ENCODE peak calls at places on chromosomes 12 and 14, in seven cellular contexts. N is cardiac muscle cell, T is choroid plexus epithelial cell, X is colonic mucosa, Q is GM10248, V is endothelial cell, Y is D721Med. L is an unnamed sample.

GRCh38 chr14:63910593-63911363 is 58.0 kb downstream of the SYNE2 start:
- DNase-seq in N (no peak), T (no peak), X (no peak), Q (peak), V (no peak), Y (no peak), L (no peak)

GRCh38 chr12:22046968-22047390 is 961 bp downstream of the CMAS start:
- DNase-seq in N (no peak), T (peak), X (no peak), Q (no peak), V (no peak), Y (no peak), L (no peak)

GRCh38 chr14:33452982-33453381 is 497.9 kb downstream of the EGLN3 start:
- DNase-seq in N (no peak), T (no peak), X (no peak), Q (no peak), V (no peak), Y (no peak), L (no peak)

GRCh38 chr14:51401272-51401671 is 161.2 kb downstream of the TMX1 start:
- DNase-seq in N (no peak), T (peak), X (no peak), Q (no peak), V (no peak), Y (no peak), L (no peak)

GRCh38 chr12:64673490-64674169 is 63.3 kb downstream of the RASSF3 start:
- DNase-seq in N (no peak), T (peak), X (no peak), Q (no peak), V (no peak), Y (no peak), L (no peak)

GRCh38 chr12:63400746-63401145 is 249.7 kb upstream of the AVPR1A start:
- DNase-seq in N (no peak), T (peak), X (peak), Q (no peak), V (no peak), Y (no peak), L (no peak)

GRCh38 chr14:68668531-68668930 is 124.3 kb downstream of the ZFP36L1 start:
- DNase-seq in N (no peak), T (no peak), X (no peak), Q (no peak), V (no peak), Y (no peak), L (no peak)

GRCh38 chr14:30349515-30349914 is 209.4 kb upstream of the G2E3 start:
- DNase-seq in N (peak), T (no peak), X (no peak), Q (no peak), V (no peak), Y (no peak), L (no peak)

GRCh38 chr12:46260153-46260912 is 8.5 kb downstream of the SLC38A1 start:
- DNase-seq in N (peak), T (peak), X (no peak), Q (no peak), V (no peak), Y (no peak), L (no peak)

GRCh38 chr12:51591020-51591901 is at the start of gene SCN8A:
- DNase-seq in N (peak), T (no peak), X (peak), Q (peak), V (peak), Y (peak), L (peak)

GRCh38 chr14:31173120-31173837 is 34.3 kb downstream of the HECTD1 start:
- DNase-seq in N (no peak), T (no peak), X (no peak), Q (no peak), V (no peak), Y (no peak), L (no peak)

GRCh38 chr12:113818278-113818677 is 147.8 kb downstream of the RBM19 start:
- DNase-seq in N (no peak), T (no peak), X (no peak), Q (no peak), V (no peak), Y (no peak), L (no peak)

GRCh38 chr14:76268013-76268376 is 107.9 kb upstream of the ESRRB start:
- DNase-seq in N (no peak), T (no peak), X (no peak), Q (no peak), V (no peak), Y (no peak), L (no peak)

GRCh38 chr14:92792885-92793284 is 1.2 kb upstream of the GOLGA5 start:
- DNase-seq in N (no peak), T (peak), X (no peak), Q (no peak), V (no peak), Y (no peak), L (no peak)

GRCh38 chr12:23337213-23337612 is 612.3 kb downstream of the SOX5 start:
- DNase-seq in N (no peak), T (no peak), X (no peak), Q (no peak), V (no peak), Y (no peak), L (no peak)
- TF ChIP-seq CTCF in N (no peak), T (no peak), X (no peak), Q (peak), V (no peak), Y (no peak), L (no peak)

DNA sequence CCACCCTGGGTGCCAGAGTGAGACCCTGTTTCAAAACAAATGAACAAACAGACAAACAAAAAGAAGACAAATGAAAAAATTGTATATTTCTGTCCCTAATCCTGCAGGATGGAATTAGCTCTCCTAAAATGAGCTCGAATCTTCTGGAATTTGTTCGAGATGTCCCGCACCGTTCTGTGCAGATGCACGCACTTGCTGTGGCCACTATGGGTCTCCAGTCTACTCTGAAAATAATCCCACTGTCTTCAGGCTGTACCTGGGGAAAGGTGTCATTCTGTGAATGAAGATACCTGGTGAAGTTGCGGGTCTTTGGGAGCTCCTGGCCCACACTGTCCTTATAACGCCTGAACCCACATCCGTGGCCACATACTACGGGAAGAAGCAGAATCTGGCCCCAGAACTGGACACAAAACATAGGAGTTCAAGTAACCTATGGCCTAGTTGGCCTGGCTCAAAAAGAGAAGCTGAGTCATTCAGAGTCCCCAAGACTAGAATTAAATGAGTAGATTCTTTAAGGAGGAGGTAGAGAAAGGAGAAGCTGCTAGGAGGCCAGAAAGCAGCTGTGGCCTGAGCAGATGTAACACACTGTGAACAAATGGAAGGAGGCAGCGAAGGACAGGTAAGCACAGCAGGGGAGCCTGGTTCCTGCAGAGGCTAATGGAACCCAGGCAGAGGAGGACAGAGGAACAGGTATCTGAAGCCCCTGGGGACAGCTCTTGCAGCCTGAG is 108.6 kb downstream of the FOXN3 start:
- DNase-seq in N (no peak), T (peak), X (no peak), Q (peak), V (no peak), Y (no peak), L (no peak)
- TF ChIP-seq CTCF in N (no peak), T (no peak), X (no peak), Q (peak), V (no peak), Y (no peak), L (no peak)

GRCh38 chr12:126667340-126667739 is 1599.6 kb upstream of the TMEM132C start:
- DNase-seq in N (no peak), T (peak), X (no peak), Q (no peak), V (no peak), Y (no peak), L (no peak)

GRCh38 chr12:126668961-126669360 is 1598.0 kb upstream of the TMEM132C start:
- DNase-seq in N (no peak), T (peak), X (no peak), Q (no peak), V (no peak), Y (no peak), L (no peak)

GRCh38 chr12:126668538-126668937 is 1598.4 kb upstream of the TMEM132C start:
- DNase-seq in N (no peak), T (peak), X (no peak), Q (no peak), V (no peak), Y (no peak), L (no peak)

DNA sequence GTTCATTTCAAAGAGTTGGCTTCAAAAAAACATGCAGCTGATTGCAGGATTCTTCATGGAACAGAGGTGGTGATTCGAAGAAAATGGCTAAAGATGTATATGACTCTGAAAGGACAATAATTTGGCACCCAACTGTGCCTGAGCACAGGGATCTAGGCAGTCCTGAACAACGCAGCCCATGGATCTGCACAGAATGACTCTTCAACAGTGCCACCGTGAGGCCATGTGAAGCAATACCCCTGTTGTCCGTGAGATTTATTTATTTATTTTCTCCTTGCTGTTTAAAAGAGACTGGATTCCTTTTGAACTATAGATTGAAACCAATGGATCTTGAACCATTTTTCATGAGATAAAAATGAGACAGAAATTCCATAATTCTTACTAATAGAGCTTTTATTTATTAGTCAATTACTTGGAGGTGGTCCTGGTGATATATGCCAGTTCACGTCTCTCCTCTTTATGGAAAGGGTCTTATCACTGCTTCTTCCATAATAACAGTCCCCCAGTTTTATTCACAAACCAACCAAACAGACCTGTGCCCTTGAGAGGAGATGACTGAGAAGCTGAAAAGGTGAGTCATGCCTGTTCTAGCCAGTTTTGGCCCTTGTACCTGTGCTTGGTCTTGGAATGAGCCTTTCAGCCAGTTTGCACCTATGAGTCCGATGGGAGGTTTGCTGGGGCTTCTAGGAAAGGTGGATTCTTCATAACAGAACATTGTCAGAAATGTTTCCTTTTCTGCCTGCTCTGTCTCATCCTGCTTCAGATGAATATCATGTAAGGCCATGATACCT is 1598.3 kb downstream of the AACS start:
- DNase-seq in N (peak), T (peak), X (no peak), Q (no peak), V (no peak), Y (no peak), L (no peak)
- TF ChIP-seq CTCF in N (no peak), T (peak), X (no peak), Q (no peak), V (no peak), Y (peak), L (no peak)

DNA sequence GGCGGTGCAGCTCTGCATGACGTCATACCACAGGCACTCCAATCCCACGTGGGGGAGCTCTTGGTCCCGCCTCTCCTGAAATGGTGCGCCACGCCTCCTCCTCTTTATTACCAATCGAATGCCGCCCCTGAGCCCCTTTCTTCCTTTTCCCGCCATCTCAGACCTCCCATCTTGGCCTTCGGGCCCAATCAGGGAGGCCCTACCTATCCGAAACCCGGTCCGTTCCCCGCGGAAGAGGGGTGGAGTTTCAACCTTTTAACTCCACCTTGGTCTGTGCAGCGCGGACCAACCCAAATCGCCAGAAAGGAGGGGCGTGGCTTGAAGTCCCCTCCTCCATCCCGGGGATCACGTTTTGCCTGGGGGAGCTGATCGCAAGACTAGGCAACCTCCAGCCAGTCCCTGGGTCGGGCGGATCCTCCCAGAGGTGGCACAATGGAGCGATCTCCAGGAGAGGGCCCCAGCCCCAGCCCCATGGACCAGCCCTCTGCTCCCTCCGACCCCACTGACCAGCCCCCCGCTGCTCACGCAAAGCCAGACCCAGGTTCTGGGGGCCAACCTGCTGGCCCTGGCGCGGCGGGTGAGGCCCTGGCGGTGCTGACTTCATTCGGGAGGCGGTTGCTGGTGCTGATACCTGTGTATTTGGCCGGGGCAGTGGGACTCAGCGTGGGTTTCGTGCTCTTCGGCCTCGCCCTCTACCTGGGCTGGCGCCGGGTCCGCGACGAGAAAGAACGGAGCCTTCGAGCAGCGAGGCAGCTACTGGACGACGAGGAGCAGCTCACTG is at the start of gene ESYT1:
- DNase-seq in N (peak), T (peak), X (peak), Q (peak), V (peak), Y (peak), L (peak)
- TF ChIP-seq CTCF in N (no peak), T (peak), X (no peak), Q (no peak), V (no peak), Y (no peak), L (no peak)

GRCh38 chr12:77161944-77162343 is 96.6 kb upstream of the E2F7 start:
- DNase-seq in N (no peak), T (no peak), X (no peak), Q (no peak), V (no peak), Y (peak), L (no peak)

GRCh38 chr12:77163068-77163810 is 97.9 kb upstream of the E2F7 start:
- DNase-seq in N (no peak), T (no peak), X (no peak), Q (no peak), V (no peak), Y (no peak), L (no peak)

GRCh38 chr12:77166711-77167110 is 101.3 kb upstream of the E2F7 start:
- DNase-seq in N (no peak), T (no peak), X (no peak), Q (no peak), V (no peak), Y (no peak), L (no peak)

DNA sequence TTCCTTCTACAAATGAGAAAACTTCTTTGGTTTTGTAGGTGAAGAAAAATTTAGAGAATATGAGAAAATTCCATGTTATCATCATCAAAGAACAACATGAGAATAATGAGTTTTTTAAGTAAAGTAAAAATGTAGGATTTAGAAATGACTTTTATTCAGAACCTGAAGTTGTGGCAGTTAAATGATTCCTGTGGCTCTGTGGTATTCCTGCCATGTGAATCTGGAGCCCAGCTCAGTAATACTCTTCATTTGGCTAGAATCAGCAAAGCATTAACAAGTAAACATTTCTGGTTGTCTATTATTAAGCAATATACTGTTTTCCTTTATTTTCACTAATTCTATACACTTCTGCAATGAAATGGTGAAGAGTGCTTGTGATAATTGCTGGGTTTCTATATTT is 95.6 kb upstream of the E2F7 start:
- DNase-seq in N (no peak), T (no peak), X (no peak), Q (no peak), V (no peak), Y (no peak), L (no peak)
- TF ChIP-seq CTCF in N (no peak), T (no peak), X (no peak), Q (no peak), V (no peak), Y (no peak), L (no peak)

GRCh38 chr14:81289516-81289915 is 68.8 kb upstream of the GTF2A1 start:
- DNase-seq in N (no peak), T (no peak), X (no peak), Q (no peak), V (no peak), Y (no peak), L (no peak)

GRCh38 chr14:81281317-81281716 is 60.6 kb upstream of the GTF2A1 start:
- DNase-seq in N (no peak), T (no peak), X (no peak), Q (no peak), V (no peak), Y (no peak), L (no peak)

GRCh38 chr14:81286574-81287370 is 66.0 kb upstream of the GTF2A1 start:
- DNase-seq in N (no peak), T (no peak), X (no peak), Q (no peak), V (no peak), Y (no peak), L (no peak)

DNA sequence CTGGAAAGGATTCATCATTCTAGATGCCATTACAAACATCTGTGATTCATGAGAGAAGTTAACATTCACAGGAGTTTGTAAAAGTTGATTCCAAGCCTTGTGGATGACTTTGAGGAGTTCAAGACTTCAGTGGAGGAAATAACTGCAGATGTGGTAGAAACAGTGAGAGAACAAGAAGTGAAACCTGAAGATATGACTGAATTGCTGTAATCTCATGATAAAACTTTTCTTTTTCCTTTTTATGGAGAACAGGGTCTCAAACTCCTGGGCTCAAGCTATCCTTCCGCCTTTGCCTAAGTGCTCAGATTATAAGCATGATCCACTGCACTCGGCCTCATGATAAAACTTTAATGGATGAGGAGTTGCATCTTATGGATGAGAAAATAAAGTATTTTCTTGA is 64.5 kb upstream of the GTF2A1 start:
- DNase-seq in N (no peak), T (no peak), X (no peak), Q (no peak), V (no peak), Y (no peak), L (no peak)
- TF ChIP-seq CTCF in N (no peak), T (no peak), X (no peak), Q (no peak), V (no peak), Y (no peak), L (no peak)

GRCh38 chr14:20627337-20628032 is 14.0 kb downstream of the OR6S1 start:
- DNase-seq in N (no peak), T (no peak), X (no peak), Q (no peak), V (no peak), Y (no peak), L (no peak)
- TF ChIP-seq CTCF in N (no peak), T (no peak), X (no peak), Q (no peak), V (no peak), Y (no peak), L (no peak)

L was measured in mesothelial cell of epicardium.